ENCODE peak calls at places on chromosomes 3 and 15, in five cellular contexts. W is trophoblast cell, J is neural progenitor cell, V is mammary epithelial cell, R is IMR-90. C is an unnamed sample.

GRCh38 chr15:68559342-68560310 is 19.2 kb upstream of the CORO2B start:
- DNase-seq in W (peak; percentile 69), J (peak; percentile 94), V (peak; percentile 57), R (peak; percentile 70), C (no peak)

GRCh38 chr3:188370081-188370830 is 216.3 kb downstream of the LPP start:
- DNase-seq in W (peak; percentile 91), J (no peak), V (peak; percentile 60), R (no peak), C (no peak)

GRCh38 chr3:184688251-184688851 is 23.5 kb downstream of the MAGEF1 start:
- DNase-seq in W (no peak), J (no peak), V (peak; percentile 47), R (peak; percentile 91), C (peak; percentile 73)

GRCh38 chr3:99319961-99320360 is 318.4 kb upstream of the COL8A1 start:
- DNase-seq in W (no peak), J (no peak), V (peak; percentile 35), R (peak; percentile 94), C (no peak)

GRCh38 chr3:15289661-15290060 is 42.7 kb downstream of the SH3BP5 start:
- DNase-seq in W (no peak), J (no peak), V (no peak), R (no peak), C (no peak)

GRCh38 chr3:127997016-127997415 is 55.2 kb upstream of the SEC61A1 start:
- DNase-seq in W (no peak), J (no peak), V (no peak), R (no peak), C (no peak)

GRCh38 chr3:13325892-13326443 is 94.2 kb downstream of the NUP210 start:
- DNase-seq in W (no peak), J (no peak), V (no peak), R (no peak), C (no peak)

GRCh38 chr15:43930079-43930478 is 103.3 kb downstream of the WDR76 start:
- DNase-seq in W (no peak), J (peak; percentile 45), V (no peak), R (peak; percentile 31), C (peak; percentile 52)

DNA sequence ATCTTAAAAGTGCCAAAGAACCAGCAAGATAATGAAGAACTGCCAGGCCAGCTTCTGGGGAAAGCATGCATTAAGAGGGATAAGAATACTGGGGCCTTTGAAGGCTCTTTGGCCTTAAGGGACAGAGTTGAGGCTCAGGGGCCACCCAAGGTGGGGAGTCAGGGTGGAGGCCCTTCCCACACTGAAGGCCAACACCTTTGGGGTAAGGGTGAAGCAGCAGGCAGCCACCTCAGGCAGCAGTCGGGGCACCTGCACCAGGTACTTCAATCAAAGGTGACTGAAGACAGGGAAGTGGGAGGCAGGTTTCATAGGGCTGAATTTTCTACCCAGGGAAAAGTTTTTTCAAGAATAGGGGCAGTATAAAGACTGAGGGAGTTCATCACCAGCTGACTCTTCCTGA is 87.7 kb upstream of the KLF13 start:
- DNase-seq in W (no peak), J (no peak), V (no peak), R (no peak), C (no peak)
- H2AFZ ChIP-seq in W (no peak overlapping the region), J (no peak overlapping the region), V (no peak overlapping the region), R (no peak overlapping the region), C (no peak overlapping the region)

DNA sequence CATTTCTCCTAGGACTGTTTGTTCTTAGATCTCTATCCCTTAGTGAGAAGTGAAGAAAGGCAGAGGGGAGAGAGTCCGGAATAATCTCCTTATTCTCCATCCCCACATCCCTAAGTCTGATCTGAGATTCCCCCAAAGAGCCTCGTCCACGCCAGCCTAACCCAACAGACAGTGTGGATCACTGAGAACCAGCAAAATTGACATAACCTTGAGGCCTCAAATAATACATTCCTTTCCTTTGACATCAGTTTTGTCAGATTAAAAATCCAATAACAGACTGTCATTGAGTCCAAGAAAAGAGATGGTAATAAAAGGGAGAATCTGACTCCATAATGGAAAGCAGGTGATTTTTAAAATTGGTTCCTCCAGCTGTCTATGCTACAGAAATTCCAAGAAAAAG is 7.7 kb upstream of the SIAH2 start:
- DNase-seq in W (no peak), J (no peak), V (no peak), R (no peak), C (no peak)
- H2AFZ ChIP-seq in W (no peak overlapping the region), J (no peak overlapping the region), V (no peak overlapping the region), R (no peak overlapping the region), C (no peak overlapping the region)

DNA sequence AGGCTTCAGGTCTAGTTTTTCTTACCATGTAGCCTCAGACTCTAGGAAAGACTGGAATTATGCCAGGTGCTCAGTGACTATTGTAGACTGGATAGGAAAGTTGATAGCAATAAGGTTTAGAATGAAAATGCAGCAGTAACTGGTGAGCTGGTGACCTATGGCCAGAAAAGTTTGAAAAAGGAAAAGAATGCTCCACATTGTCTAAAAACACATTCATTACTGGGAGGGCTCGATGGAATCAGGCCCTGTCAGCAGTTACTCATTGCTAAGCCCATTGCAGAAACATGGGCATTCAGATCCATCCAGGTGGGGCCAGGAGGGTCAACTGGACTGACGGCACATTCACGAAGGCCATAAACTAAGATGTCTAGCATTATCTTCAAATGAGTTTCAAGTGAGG is 8.7 kb upstream of the MBNL1 start:
- DNase-seq in W (peak; percentile 40), J (no peak), V (no peak), R (peak; percentile 32), C (no peak)
- H2AFZ ChIP-seq in W (no peak overlapping the region), J (no peak overlapping the region), V (no peak overlapping the region), R (no peak overlapping the region), C (no peak overlapping the region)

DNA sequence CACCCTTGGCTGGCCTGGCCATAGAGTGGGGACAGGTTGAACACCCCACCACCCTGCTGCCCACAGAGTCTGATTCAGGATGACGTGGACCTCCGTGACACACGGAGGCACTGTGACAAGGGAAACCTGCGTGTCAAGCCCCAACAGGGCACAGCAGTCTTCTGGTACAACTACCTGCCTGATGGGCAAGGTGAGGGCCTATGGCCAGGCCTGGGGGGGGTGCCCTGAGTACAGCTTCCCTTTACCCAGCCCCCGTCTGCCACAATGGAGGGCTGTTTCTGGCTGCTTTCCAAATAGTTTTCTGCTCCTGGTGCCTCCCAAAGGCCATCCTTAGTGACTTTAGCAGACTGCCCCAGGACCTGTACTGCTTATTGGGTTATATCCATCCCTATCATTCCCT is 1.2 kb upstream of the WDR6 start:
- DNase-seq in W (no peak), J (no peak), V (no peak), R (no peak), C (no peak)
- H2AFZ ChIP-seq in W (no peak overlapping the region), J (no peak overlapping the region), V (peak overlapping the region; percentile 94), R (peak overlapping the region; percentile 95), C (no peak overlapping the region)

GRCh38 chr3:114623420-114624046 is 329.7 kb downstream of the TIGIT start:
- DNase-seq in W (no peak), J (no peak), V (no peak), R (no peak), C (no peak)
- H2AFZ ChIP-seq in W (no peak overlapping the region), J (no peak overlapping the region), V (no peak overlapping the region), R (no peak overlapping the region), C (peak overlapping the region; percentile 85)

GRCh38 chr15:38638841-38639240 is 74.2 kb upstream of the RASGRP1 start:
- DNase-seq in W (no peak), J (no peak), V (no peak), R (no peak), C (no peak)

GRCh38 chr15:38648116-38648843 is 83.7 kb upstream of the RASGRP1 start:
- DNase-seq in W (no peak), J (no peak), V (peak; percentile 90), R (peak; percentile 4), C (no peak)

GRCh38 chr15:38646716-38647115 is 82.1 kb upstream of the RASGRP1 start:
- DNase-seq in W (no peak), J (no peak), V (no peak), R (no peak), C (no peak)

GRCh38 chr15:38647683-38648082 is 83.1 kb upstream of the RASGRP1 start:
- DNase-seq in W (peak; percentile 7), J (peak; percentile 14), V (peak; percentile 56), R (peak; percentile 19), C (no peak)

GRCh38 chr15:38642689-38643270 is 78.2 kb upstream of the RASGRP1 start:
- DNase-seq in W (no peak), J (no peak), V (no peak), R (no peak), C (no peak)
- H2AFZ ChIP-seq in W (no peak overlapping the region), J (no peak overlapping the region), V (no peak overlapping the region), R (no peak overlapping the region), C (no peak overlapping the region)

GRCh38 chr3:16533928-16534913 is 20.7 kb upstream of the RFTN1 start:
- DNase-seq in W (no peak), J (peak; percentile 57), V (no peak), R (no peak), C (no peak)
- H2AFZ ChIP-seq in W (no peak overlapping the region), J (peak overlapping the region; percentile 66), V (no peak overlapping the region), R (no peak overlapping the region), C (no peak overlapping the region)